ENCODE peak calls at places on chromosomes 3 and 15, in seven cellular contexts. W is neuronal stem cell, S is IMR-90, X is mesendoderm, O is H9, P is trophoblast cell, M is H1. E is an unnamed sample.

GRCh38 chr3:170717410-170718402 is 131.8 kb upstream of the SLC7A14 start:
- DNase-seq in W (no peak), S (peak; percentile 64), X (no peak), O (no peak), P (peak; percentile 24), M (no peak), E (peak; percentile 58)

GRCh38 chr3:65406470-65406869 is 632.2 kb downstream of the MAGI1 start:
- DNase-seq in W (no peak), S (peak; percentile 66), X (no peak), O (no peak), P (peak; percentile 30), M (no peak), E (peak; percentile 75)

GRCh38 chr3:13370609-13371008 is 49.5 kb downstream of the NUP210 start:
- DNase-seq in W (no peak), S (no peak), X (no peak), O (no peak), P (no peak), M (no peak), E (no peak)

GRCh38 chr3:112489674-112490479 is 9.4 kb downstream of the BTLA start:
- DNase-seq in W (no peak), S (no peak), X (no peak), O (no peak), P (no peak), M (no peak), E (no peak)

GRCh38 chr3:136141891-136142290 is 54.2 kb downstream of the MSL2 start:
- DNase-seq in W (no peak), S (peak; percentile 49), X (no peak), O (no peak), P (no peak), M (no peak), E (no peak)

GRCh38 chr15:100241572-100242479 is 99.9 kb downstream of the ADAMTS17 start:
- DNase-seq in W (no peak), S (no peak), X (peak; percentile 91), O (peak; percentile 45), P (no peak), M (no peak), E (peak; percentile 7)

GRCh38 chr3:80767599-80767998 is 993.8 kb downstream of the GBE1 start:
- DNase-seq in W (no peak), S (no peak), X (no peak), O (no peak), P (no peak), M (no peak), E (no peak)

GRCh38 chr3:40308725-40309438 is 625 bp upstream of the EIF1B start:
- DNase-seq in W (no peak), S (no peak), X (no peak), O (no peak), P (no peak), M (no peak), E (no peak)

GRCh38 chr3:110955301-110955880 is 116.2 kb upstream of the NECTIN3 start:
- DNase-seq in W (no peak), S (peak; percentile 54), X (no peak), O (no peak), P (no peak), M (no peak), E (peak; percentile 64)

GRCh38 chr3:197446713-197447455 is 108.9 kb downstream of the BDH1 start:
- DNase-seq in W (no peak), S (no peak), X (no peak), O (no peak), P (no peak), M (no peak), E (no peak)

GRCh38 chr3:167067844-167068161 is 312.3 kb downstream of the ZBBX start:
- DNase-seq in W (no peak), S (no peak), X (no peak), O (no peak), P (no peak), M (no peak), E (no peak)

GRCh38 chr3:51269466-51269865 is 115.6 kb upstream of the MANF start:
- DNase-seq in W (no peak), S (no peak), X (peak; percentile 7), O (no peak), P (no peak), M (no peak), E (no peak)

GRCh38 chr3:134404366-134404885 is 30.2 kb upstream of the AMOTL2 start:
- DNase-seq in W (no peak), S (no peak), X (no peak), O (no peak), P (peak; percentile 30), M (no peak), E (no peak)

GRCh38 chr3:134407247-134407640 is 33.0 kb upstream of the AMOTL2 start:
- DNase-seq in W (no peak), S (peak; percentile 32), X (peak; percentile 94), O (peak; percentile 51), P (peak; percentile 94), M (no peak), E (peak; percentile 41)

GRCh38 chr3:134409041-134409440 is 34.8 kb upstream of the AMOTL2 start:
- DNase-seq in W (no peak), S (no peak), X (no peak), O (no peak), P (no peak), M (no peak), E (no peak)

DNA sequence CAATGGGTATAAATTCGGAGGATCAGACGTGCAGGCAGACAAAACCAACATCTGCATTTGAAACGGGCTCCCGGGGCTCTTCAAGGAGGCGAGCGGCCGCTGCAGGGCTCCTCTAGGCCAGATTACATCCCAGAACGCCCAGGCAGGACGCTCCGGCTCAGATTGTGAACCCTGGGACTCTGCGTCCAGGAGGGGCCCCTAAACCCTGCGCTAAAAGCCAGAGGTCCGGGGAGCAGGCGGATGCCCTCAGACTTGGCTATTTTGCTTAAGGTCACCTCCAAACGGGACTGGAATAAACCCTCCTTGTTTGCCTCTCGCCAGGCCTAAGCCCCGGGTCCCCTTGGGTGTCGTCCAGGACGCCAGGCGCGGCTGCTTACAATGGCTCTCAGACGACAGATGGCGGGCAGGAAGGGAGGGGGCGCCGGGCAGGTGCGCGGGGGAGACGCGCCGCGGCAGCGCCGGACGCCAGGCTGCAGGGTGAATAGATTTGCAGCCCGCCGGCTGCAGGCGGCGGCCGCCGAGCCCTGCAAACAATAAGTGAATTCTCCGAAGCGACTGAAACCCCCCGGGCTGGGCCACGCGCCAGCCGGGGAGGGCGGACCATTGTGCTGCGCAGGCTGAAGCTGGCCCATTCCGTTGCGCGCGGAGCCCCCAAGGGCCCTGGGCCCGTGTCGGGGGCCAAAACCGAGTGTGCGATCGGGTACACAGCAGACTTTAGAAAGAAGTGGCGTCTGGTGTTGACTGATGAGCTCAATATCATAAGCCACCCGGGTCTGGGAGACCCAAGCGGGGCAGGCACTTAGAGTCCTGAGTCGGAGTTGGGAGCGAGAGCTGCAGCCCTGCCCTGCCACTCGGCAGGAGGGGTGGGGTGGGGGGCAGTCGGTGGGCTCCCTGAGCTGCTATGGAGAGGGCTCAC is 32.3 kb upstream of the AMOTL2 start:
- DNase-seq in W (peak; percentile 77), S (no peak), X (peak; percentile 85), O (peak; percentile 78), P (no peak), M (peak; percentile 50), E (peak; percentile 22)
- H2BK120ac ChIP-seq in W (peak overlapping the region; percentile 76), S (peak overlapping the region; percentile 42), X (peak overlapping the region; percentile 66), O (no peak overlapping the region), P (peak overlapping the region; percentile 92), M (no peak overlapping the region), E (peak overlapping the region; percentile 37)

GRCh38 chr15:73952171-73952912 is 26.1 kb downstream of the LOXL1 start:
- DNase-seq in W (no peak), S (no peak), X (no peak), O (no peak), P (no peak), M (no peak), E (no peak)
- H3K9ac ChIP-seq in W (peak overlapping the region; percentile 68), S (no peak overlapping the region), X (no peak overlapping the region), O (no peak overlapping the region), P (no peak overlapping the region), M (no peak overlapping the region), E (peak overlapping the region; percentile 73)

DNA sequence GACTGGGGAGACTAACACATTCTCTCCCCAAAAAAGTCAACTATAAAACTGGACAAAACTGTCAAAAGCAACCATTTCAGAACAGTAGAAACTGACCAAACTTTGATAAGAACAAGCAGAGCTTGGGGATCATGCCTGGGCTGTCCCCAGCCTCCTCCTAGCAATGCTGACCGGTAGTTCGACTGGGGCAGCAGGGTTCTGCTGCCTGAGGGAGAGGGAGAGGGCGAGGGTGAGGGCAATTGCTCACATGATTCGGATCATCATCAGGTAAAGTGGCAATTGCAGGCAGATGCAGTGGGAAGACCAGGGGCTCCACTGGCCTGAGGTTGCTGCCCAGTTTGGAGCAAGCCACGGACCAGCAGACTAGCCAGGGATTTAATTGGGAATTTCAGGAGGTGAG is 88.6 kb downstream of the OSBPL10 start:
- DNase-seq in W (no peak), S (no peak), X (peak; percentile 38), O (no peak), P (peak; percentile 18), M (no peak), E (no peak)
- H2BK120ac ChIP-seq in W (no peak overlapping the region), S (no peak overlapping the region), X (no peak overlapping the region), O (no peak overlapping the region), P (peak overlapping the region; percentile 45), M (no peak overlapping the region), E (no peak overlapping the region)

GRCh38 chr3:55584030-55584429 is 96.9 kb upstream of the WNT5A start:
- DNase-seq in W (no peak), S (no peak), X (no peak), O (no peak), P (no peak), M (no peak), E (no peak)

GRCh38 chr3:55579499-55579898 is 92.4 kb upstream of the WNT5A start:
- DNase-seq in W (no peak), S (peak; percentile 81), X (no peak), O (no peak), P (no peak), M (no peak), E (peak; percentile 86)

GRCh38 chr3:55584716-55585368 is 97.7 kb upstream of the WNT5A start:
- DNase-seq in W (no peak), S (no peak), X (peak; percentile 33), O (no peak), P (no peak), M (no peak), E (no peak)

GRCh38 chr3:55585856-55586255 is 98.8 kb upstream of the WNT5A start:
- DNase-seq in W (no peak), S (no peak), X (no peak), O (no peak), P (no peak), M (no peak), E (no peak)

DNA sequence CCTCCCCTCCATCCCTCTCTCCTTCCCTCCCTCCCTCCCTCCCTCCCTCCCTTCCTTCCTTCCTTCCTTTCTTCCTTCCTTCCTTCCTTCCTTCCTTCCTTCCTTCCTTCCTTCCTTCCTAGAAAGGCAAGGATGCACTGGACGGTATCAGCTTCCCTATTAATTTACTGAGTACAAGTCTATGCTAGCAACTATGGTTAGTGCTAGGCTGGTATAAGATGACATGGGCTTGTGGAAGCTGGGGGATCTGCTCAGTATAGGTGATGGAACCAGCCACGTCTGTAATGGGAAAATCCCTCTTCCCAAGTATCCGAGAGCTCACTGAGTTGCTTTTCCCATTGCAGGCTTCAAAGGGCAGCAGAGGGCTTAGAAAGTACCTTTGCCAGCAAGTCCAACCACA is 96.4 kb upstream of the WNT5A start:
- DNase-seq in W (no peak), S (no peak), X (no peak), O (no peak), P (no peak), M (no peak), E (no peak)
- H3K9ac ChIP-seq in W (no peak overlapping the region), S (no peak overlapping the region), X (no peak overlapping the region), O (no peak overlapping the region), P (no peak overlapping the region), M (no peak overlapping the region), E (no peak overlapping the region)

GRCh38 chr3:77885381-77885780 is 845.5 kb downstream of the ROBO2 start:
- DNase-seq in W (no peak), S (no peak), X (no peak), O (no peak), P (no peak), M (no peak), E (peak; percentile 4)
- H2BK120ac ChIP-seq in W (no peak overlapping the region), S (no peak overlapping the region), X (no peak overlapping the region), O (no peak overlapping the region), P (no peak overlapping the region), M (no peak overlapping the region), E (no peak overlapping the region)

E was measured in mesenchymal stem cell.